ENCODE peak calls at places on chromosomes 16 and 17, in nine cellular contexts. E, I, S, W, N, F, G, H and X are unnamed samples.

GRCh38 chr16:88769617-88770458 is 15.2 kb downstream of the PIEZO1 start:
- DNase-seq in E (peak), I (peak), S (peak), W (no peak), N (no peak), F (no peak), G (peak), H (peak), X (no peak)

GRCh38 chr17:34584805-34585416 is 5.5 kb downstream of the TMEM132E start:
- DNase-seq in E (peak), I (no peak), S (no peak), W (no peak), N (no peak), F (no peak), G (no peak), H (no peak), X (no peak)

GRCh38 chr16:4214215-4214621 is 27.7 kb downstream of the SRL start:
- DNase-seq in E (no peak), I (no peak), S (no peak), W (no peak), N (no peak), F (no peak), G (no peak), H (no peak), X (peak)

GRCh38 chr17:44071772-44072171 is 1.2 kb downstream of the G6PC3 start:
- DNase-seq in E (peak), I (no peak), S (no peak), W (no peak), N (no peak), F (no peak), G (no peak), H (no peak), X (no peak)

GRCh38 chr17:44022246-44022645 is 7.5 kb upstream of the TMEM101 start:
- DNase-seq in E (no peak), I (no peak), S (no peak), W (no peak), N (no peak), F (no peak), G (no peak), H (no peak), X (no peak)

GRCh38 chr17:27319536-27320221 is 25.8 kb downstream of the WSB1 start:
- DNase-seq in E (peak), I (no peak), S (no peak), W (peak), N (peak), F (no peak), G (peak), H (no peak), X (peak)

GRCh38 chr17:77002103-77003045 is 134.2 kb downstream of the MGAT5B start:
- DNase-seq in E (peak), I (no peak), S (no peak), W (no peak), N (no peak), F (no peak), G (no peak), H (no peak), X (no peak)

GRCh38 chr17:68451650-68452354 is 5.5 kb downstream of the WIPI1 start:
- DNase-seq in E (no peak), I (no peak), S (no peak), W (no peak), N (no peak), F (no peak), G (no peak), H (no peak), X (no peak)

GRCh38 chr17:83083368-83084201 is 4.2 kb downstream of the METRNL start:
- DNase-seq in E (no peak), I (no peak), S (peak), W (no peak), N (peak), F (peak), G (no peak), H (peak), X (no peak)

GRCh38 chr16:30005341-30006094 is 5.3 kb downstream of the DOC2A start:
- DNase-seq in E (peak), I (peak), S (no peak), W (no peak), N (no peak), F (no peak), G (no peak), H (no peak), X (no peak)

GRCh38 chr17:44200478-44201155 is 933 bp upstream of the ATXN7L3 start:
- DNase-seq in E (peak), I (no peak), S (no peak), W (no peak), N (no peak), F (no peak), G (no peak), H (no peak), X (no peak)

GRCh38 chr16:66476328-66477027 is 49.4 kb downstream of the BEAN1 start:
- DNase-seq in E (peak), I (peak), S (no peak), W (no peak), N (peak), F (peak), G (no peak), H (peak), X (no peak)

GRCh38 chr16:12340151-12340733 is 363.7 kb downstream of the SNX29 start:
- DNase-seq in E (peak), I (no peak), S (no peak), W (no peak), N (no peak), F (no peak), G (no peak), H (peak), X (no peak)

GRCh38 chr17:41308251-41308917 is 725 bp downstream of the KRTAP16-1 start:
- DNase-seq in E (peak), I (no peak), S (peak), W (peak), N (no peak), F (peak), G (peak), H (peak), X (no peak)

GRCh38 chr16:57029161-57030160 is 40.1 kb downstream of the NLRC5 start:
- DNase-seq in E (no peak), I (no peak), S (no peak), W (no peak), N (no peak), F (no peak), G (no peak), H (no peak), X (no peak)

GRCh38 chr17:77216435-77216980 is 75.7 kb downstream of the SEC14L1 start:
- DNase-seq in E (no peak), I (no peak), S (no peak), W (peak), N (no peak), F (no peak), G (no peak), H (no peak), X (no peak)

GRCh38 chr16:57607676-57608461 is 20.6 kb upstream of the ADGRG1 start:
- DNase-seq in E (no peak), I (no peak), S (no peak), W (no peak), N (peak), F (no peak), G (no peak), H (no peak), X (no peak)

GRCh38 chr16:12611916-12612597 is 191.6 kb downstream of the CPPED1 start:
- DNase-seq in E (no peak), I (no peak), S (no peak), W (no peak), N (no peak), F (no peak), G (no peak), H (no peak), X (no peak)

GRCh38 chr17:78888911-78889496 is 14.0 kb downstream of the CEP295NL start:
- DNase-seq in E (peak), I (no peak), S (no peak), W (no peak), N (no peak), F (no peak), G (no peak), H (no peak), X (no peak)

GRCh38 chr17:38809828-38810227 is 10.5 kb upstream of the PIP4K2B start:
- DNase-seq in E (no peak), I (no peak), S (no peak), W (no peak), N (no peak), F (no peak), G (no peak), H (no peak), X (no peak)

GRCh38 chr16:86755571-86756006 is 177.2 kb downstream of the FOXL1 start:
- DNase-seq in E (no peak), I (no peak), S (no peak), W (no peak), N (no peak), F (no peak), G (no peak), H (no peak), X (no peak)

GRCh38 chr17:82296511-82297279 is 20.7 kb downstream of the CD7 start:
- DNase-seq in E (peak), I (no peak), S (no peak), W (no peak), N (no peak), F (no peak), G (no peak), H (no peak), X (no peak)

GRCh38 chr16:8063151-8063550 is 527.2 kb downstream of the TMEM114 start:
- DNase-seq in E (no peak), I (no peak), S (no peak), W (no peak), N (no peak), F (no peak), G (no peak), H (no peak), X (no peak)

GRCh38 chr16:15682105-15682570 is 32.1 kb downstream of the NDE1 start:
- DNase-seq in E (peak), I (no peak), S (no peak), W (peak), N (no peak), F (peak), G (no peak), H (peak), X (no peak)

GRCh38 chr17:79340771-79341528 is 266.3 kb downstream of the ENGASE start:
- DNase-seq in E (no peak), I (no peak), S (no peak), W (no peak), N (no peak), F (no peak), G (no peak), H (no peak), X (no peak)

GRCh38 chr17:50514936-50515702 is 6.9 kb downstream of the MYCBPAP start:
- DNase-seq in E (no peak), I (no peak), S (no peak), W (no peak), N (no peak), F (no peak), G (no peak), H (no peak), X (no peak)

GRCh38 chr17:64083571-64084085 is 46.3 kb downstream of the ERN1 start:
- DNase-seq in E (peak), I (no peak), S (no peak), W (no peak), N (no peak), F (no peak), G (no peak), H (no peak), X (no peak)

GRCh38 chr16:9407206-9407758 is 315.8 kb downstream of the HAPSTR1 start:
- DNase-seq in E (no peak), I (no peak), S (no peak), W (no peak), N (no peak), F (no peak), G (no peak), H (no peak), X (no peak)

GRCh38 chr16:63928421-63928820 is 1193.4 kb downstream of the CDH11 start:
- DNase-seq in E (no peak), I (no peak), S (no peak), W (no peak), N (no peak), F (no peak), G (no peak), H (no peak), X (no peak)

GRCh38 chr17:6800422-6801027 is 24.5 kb downstream of the FBXO39 start:
- DNase-seq in E (no peak), I (no peak), S (no peak), W (no peak), N (no peak), F (no peak), G (no peak), H (peak), X (no peak)

GRCh38 chr16:554640-555413 is 5.4 kb upstream of the PRR35 start:
- DNase-seq in E (no peak), I (peak), S (no peak), W (no peak), N (no peak), F (no peak), G (no peak), H (no peak), X (no peak)

GRCh38 chr16:14309001-14309886 is 238.1 kb downstream of the MRTFB start:
- DNase-seq in E (no peak), I (no peak), S (peak), W (no peak), N (no peak), F (no peak), G (no peak), H (peak), X (no peak)

GRCh38 chr16:23420011-23420410 is 33.0 kb downstream of the COG7 start:
- DNase-seq in E (no peak), I (no peak), S (no peak), W (no peak), N (no peak), F (no peak), G (no peak), H (no peak), X (no peak)

GRCh38 chr17:37737081-37737480 is 7.8 kb downstream of the HNF1B start:
- DNase-seq in E (no peak), I (no peak), S (no peak), W (no peak), N (no peak), F (no peak), G (no peak), H (no peak), X (no peak)

GRCh38 chr17:4969551-4970231 is 2.1 kb upstream of the SPAG7 start:
- DNase-seq in E (no peak), I (no peak), S (no peak), W (no peak), N (no peak), F (no peak), G (no peak), H (peak), X (no peak)

GRCh38 chr17:76182016-76182764 is 41.1 kb upstream of the FOXJ1 start:
- DNase-seq in E (peak), I (peak), S (peak), W (peak), N (peak), F (peak), G (peak), H (peak), X (peak)

GRCh38 chr16:84502581-84502980 is 1.9 kb downstream of the MEAK7 start:
- DNase-seq in E (no peak), I (no peak), S (no peak), W (no peak), N (no peak), F (no peak), G (peak), H (no peak), X (no peak)